ENCODE peak calls at places on chromosomes 1 and 21, in eight cellular contexts. D, A, F, Z, G, V, T and P are unnamed samples.

GRCh38 chr1:1619917-1620361 is 4.6 kb downstream of the MIB2 start:
- DNase-seq in T (no peak), F (no peak), D (no peak), V (no peak), G (peak), Z (peak), A (no peak), P (no peak)

GRCh38 chr1:19089524-19089923 is 120.5 kb downstream of the UBR4 start:
- DNase-seq in D (no peak), V (no peak), F (no peak), A (no peak), Z (no peak), T (no peak), G (no peak), P (no peak)

GRCh38 chr1:157442065-157442464 is 110.2 kb downstream of the FCRL5 start:
- DNase-seq in F (no peak), D (no peak), T (no peak), A (no peak), G (no peak), Z (no peak), V (no peak), P (no peak)

GRCh38 chr1:6423321-6423999 is 1.1 kb upstream of the ESPN start:
- DNase-seq in A (peak), F (peak), T (peak), Z (no peak), G (no peak), V (no peak), D (peak), P (peak)

GRCh38 chr21:42846221-42846620 is 33.1 kb downstream of the WDR4 start:
- DNase-seq in V (no peak), Z (peak), F (no peak), T (no peak), A (no peak), D (no peak), G (no peak), P (no peak)

GRCh38 chr1:14362331-14362730 is 236.2 kb upstream of the KAZN start:
- DNase-seq in D (no peak), Z (no peak), A (no peak), F (no peak), T (no peak), G (no peak), V (no peak), P (no peak)

GRCh38 chr21:14991957-14992356 is 72.8 kb downstream of the NRIP1 start:
- DNase-seq in A (no peak), Z (no peak), F (no peak), G (no peak), V (no peak), D (no peak), T (no peak), P (no peak)

GRCh38 chr1:211637066-211637465 is 38.4 kb downstream of the NEK2 start:
- DNase-seq in D (no peak), Z (no peak), G (no peak), V (no peak), A (no peak), F (no peak), T (no peak), P (no peak)

GRCh38 chr1:59512702-59513101 is 215.8 kb downstream of the FGGY start:
- DNase-seq in G (no peak), T (no peak), D (no peak), Z (no peak), F (no peak), V (no peak), A (no peak), P (no peak)

GRCh38 chr1:89532866-89533265 is 8.2 kb downstream of the LRRC8B start:
- DNase-seq in T (no peak), D (no peak), F (no peak), V (no peak), Z (no peak), A (no peak), G (no peak), P (no peak)

GRCh38 chr1:178241057-178241456 is 147.2 kb downstream of the RASAL2 start:
- DNase-seq in T (no peak), F (peak), G (no peak), A (peak), D (no peak), Z (no peak), V (no peak), P (no peak)

GRCh38 chr1:178243119-178243518 is 149.2 kb downstream of the RASAL2 start:
- DNase-seq in D (no peak), T (no peak), F (no peak), Z (no peak), G (no peak), A (no peak), V (no peak), P (no peak)

GRCh38 chr1:178243890-178244289 is 150.0 kb downstream of the RASAL2 start:
- DNase-seq in F (no peak), G (no peak), A (no peak), D (no peak), Z (no peak), V (no peak), T (no peak), P (no peak)

GRCh38 chr1:178238722-178239510 is 145.0 kb downstream of the RASAL2 start:
- DNase-seq in G (no peak), V (no peak), Z (no peak), F (peak), T (no peak), D (no peak), A (peak), P (no peak)

DNA sequence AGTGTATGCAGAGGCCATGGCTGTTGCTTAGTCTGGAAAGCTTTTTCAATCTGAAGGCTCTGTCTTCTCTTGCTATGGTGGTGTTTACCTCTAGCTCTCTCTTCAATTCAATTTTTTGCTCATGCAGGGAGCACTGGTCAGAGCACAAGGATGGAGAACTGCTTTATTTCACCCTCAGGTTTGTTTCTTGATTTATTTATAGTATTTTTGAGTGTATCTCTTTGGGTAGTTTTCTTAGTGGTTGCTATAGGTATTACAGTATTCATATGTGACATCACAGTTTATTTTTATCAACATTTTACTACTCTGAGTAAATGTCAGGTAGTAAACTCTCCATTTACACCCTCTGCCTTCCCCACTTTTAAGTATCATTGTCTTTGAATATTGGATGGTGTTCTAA is 147.9 kb downstream of the RASAL2 start:
- DNase-seq in A (no peak), Z (no peak), F (no peak), T (no peak), V (no peak), G (no peak), D (no peak), P (no peak)
- TF ChIP-seq CTCF in A (no peak), Z (no peak), F (peak), T (no peak), V (peak), G (peak), D (no peak), P (no peak)

GRCh38 chr1:38031513-38031866 is 15.1 kb downstream of the POU3F1 start:
- DNase-seq in D (no peak), Z (no peak), F (no peak), G (no peak), T (no peak), V (no peak), A (no peak), P (no peak)
- TF ChIP-seq CTCF in D (no peak), Z (no peak), F (no peak), G (no peak), T (no peak), V (no peak), A (no peak), P (no peak)

GRCh38 chr1:8831329-8831728 is 13.9 kb upstream of the RERE start:
- DNase-seq in D (no peak), V (no peak), Z (no peak), A (no peak), F (no peak), G (no peak), T (no peak), P (no peak)
- TF ChIP-seq CTCF in D (no peak), V (peak), Z (peak), A (peak), F (peak), G (no peak), T (no peak), P (peak)

DNA sequence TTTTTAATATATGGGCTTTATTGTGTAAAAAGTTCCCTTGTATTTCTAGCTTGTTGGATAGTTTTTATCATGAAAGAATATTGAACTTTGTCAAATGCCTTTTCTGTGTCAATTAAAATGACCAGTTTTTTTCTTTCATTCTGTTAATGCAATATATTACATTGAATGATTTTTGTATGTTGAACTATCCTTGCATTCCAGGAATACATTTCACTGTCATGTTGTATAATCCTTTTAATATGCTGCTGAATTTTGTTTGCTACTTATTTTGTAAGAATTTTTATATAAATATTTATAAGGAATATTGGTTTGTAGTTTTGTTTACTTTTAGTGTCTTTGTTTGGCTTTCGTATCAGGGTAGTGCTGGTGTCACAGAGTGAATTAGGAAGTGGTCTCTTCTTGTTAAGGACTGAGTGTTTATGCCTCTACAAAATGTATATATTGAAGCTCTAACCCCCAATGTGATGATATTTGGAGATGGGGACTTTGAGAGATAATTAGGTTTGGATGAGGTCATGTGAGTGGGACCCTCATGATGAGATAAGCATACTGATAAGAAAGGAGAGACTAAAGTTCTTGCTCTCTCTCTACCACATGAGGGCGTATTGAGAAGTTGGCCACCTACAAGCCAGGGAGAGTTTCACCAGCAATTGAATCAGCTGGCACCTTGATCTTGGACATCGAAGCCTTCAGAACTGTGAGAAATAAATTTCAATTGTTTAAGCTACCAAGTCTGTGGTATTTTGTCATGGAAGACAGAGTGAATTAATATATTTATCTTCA is 12.0 kb upstream of the SLAMF6 start:
- DNase-seq in T (no peak), Z (no peak), V (no peak), G (no peak), A (no peak), F (no peak), D (no peak), P (no peak)
- TF ChIP-seq CTCF in T (no peak), Z (no peak), V (no peak), G (no peak), A (no peak), F (no peak), D (peak), P (no peak)

GRCh38 chr1:10106241-10106640 is 73.5 kb downstream of the UBE4B start:
- DNase-seq in G (no peak), F (no peak), V (no peak), A (no peak), T (no peak), D (no peak), Z (no peak), P (no peak)

GRCh38 chr1:10103193-10103592 is 70.4 kb downstream of the UBE4B start:
- DNase-seq in T (no peak), G (no peak), V (no peak), F (no peak), D (no peak), A (no peak), Z (no peak), P (no peak)

GRCh38 chr1:10106756-10107479 is 74.2 kb downstream of the UBE4B start:
- DNase-seq in D (no peak), T (no peak), V (no peak), A (no peak), G (no peak), Z (no peak), F (no peak), P (no peak)

GRCh38 chr1:10105484-10105883 is 72.7 kb downstream of the UBE4B start:
- DNase-seq in D (no peak), F (no peak), V (no peak), T (no peak), A (no peak), G (no peak), Z (peak), P (no peak)

DNA sequence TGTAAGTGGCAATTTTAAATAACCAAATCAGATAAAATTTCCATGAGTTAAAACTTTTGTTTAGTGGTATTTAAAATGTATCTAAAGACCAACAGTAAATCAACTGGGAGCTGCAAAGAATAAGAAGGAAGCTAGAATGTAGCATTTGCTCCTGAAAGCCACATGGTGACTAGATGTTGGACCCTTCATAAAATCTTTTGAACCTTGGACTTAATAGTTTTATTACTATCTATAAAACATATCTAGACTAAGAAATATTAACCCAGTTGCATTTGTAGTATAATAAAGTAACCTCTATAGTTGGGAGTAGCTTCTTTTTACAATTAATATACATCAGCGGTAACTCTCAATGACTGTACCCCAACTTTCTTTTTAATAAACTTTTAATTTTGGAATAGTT is 72.1 kb downstream of the UBE4B start:
- DNase-seq in T (no peak), D (no peak), G (no peak), A (no peak), F (no peak), V (no peak), Z (no peak), P (no peak)
- TF ChIP-seq CTCF in T (no peak), D (no peak), G (no peak), A (no peak), F (no peak), V (no peak), Z (no peak), P (no peak)

GRCh38 chr1:160901768-160902167 is 16.8 kb upstream of the ITLN1 start:
- DNase-seq in Z (no peak), T (no peak), V (no peak), D (no peak), G (no peak), A (no peak), F (no peak), P (no peak)
- TF ChIP-seq CTCF in Z (no peak), T (peak), V (no peak), D (no peak), G (no peak), A (no peak), F (no peak), P (no peak)

DNA sequence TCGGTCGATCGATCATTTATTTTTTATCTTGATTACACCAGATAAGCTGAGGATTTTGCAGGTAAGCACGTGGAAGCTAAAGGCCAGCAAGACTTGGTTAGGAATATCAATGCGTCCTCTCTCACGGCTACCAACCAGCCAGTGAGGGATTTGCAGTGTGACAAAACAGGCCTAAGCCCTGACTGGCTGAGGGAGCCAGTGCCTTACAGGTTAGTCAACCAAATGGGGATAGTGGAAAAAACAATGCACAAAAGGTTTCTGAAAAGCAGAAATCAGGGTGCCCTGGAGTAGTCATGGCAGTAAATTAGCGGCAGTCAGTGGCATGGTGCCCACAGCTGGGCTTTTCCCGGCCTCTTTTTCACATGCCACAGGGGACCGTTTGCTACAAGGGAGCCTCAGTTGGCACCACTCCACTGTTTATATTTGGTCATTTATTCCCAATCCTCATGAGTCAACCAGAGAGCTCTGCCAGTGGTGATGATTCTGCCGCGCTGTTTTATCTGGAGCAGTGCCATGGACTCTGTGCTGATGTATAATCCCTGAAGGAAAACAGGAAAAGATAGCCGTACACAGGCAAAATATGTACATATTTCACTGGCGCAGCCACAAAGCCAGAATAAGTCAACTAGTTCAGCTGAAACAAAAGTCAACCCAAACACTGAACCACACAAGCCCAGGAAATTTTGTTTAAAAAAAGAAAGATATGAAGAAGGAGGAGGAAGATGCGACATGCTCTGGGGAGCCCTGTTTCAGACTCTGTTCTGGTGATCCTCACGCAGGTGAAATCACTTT is 167.7 kb downstream of the RHOU start:
- DNase-seq in D (no peak), G (peak), A (peak), Z (peak), T (no peak), V (no peak), F (peak), P (no peak)
- TF ChIP-seq CTCF in D (no peak), G (no peak), A (no peak), Z (no peak), T (no peak), V (no peak), F (no peak), P (no peak)

GRCh38 chr1:82065917-82066316 is 265.2 kb downstream of the ADGRL2 start:
- DNase-seq in G (peak), A (no peak), V (no peak), F (no peak), T (no peak), Z (peak), D (no peak), P (no peak)

GRCh38 chr1:82062206-82062605 is 261.5 kb downstream of the ADGRL2 start:
- DNase-seq in V (no peak), F (no peak), A (no peak), Z (no peak), T (no peak), G (no peak), D (no peak), P (no peak)

GRCh38 chr1:82064701-82065100 is 264.0 kb downstream of the ADGRL2 start:
- DNase-seq in Z (no peak), F (peak), A (no peak), T (no peak), V (no peak), G (no peak), D (no peak), P (no peak)

GRCh38 chr1:82059931-82060330 is 259.2 kb downstream of the ADGRL2 start:
- DNase-seq in Z (no peak), A (no peak), G (no peak), V (no peak), F (peak), D (no peak), T (no peak), P (no peak)
- TF ChIP-seq CTCF in Z (no peak), A (no peak), G (no peak), V (no peak), F (no peak), D (no peak), T (no peak), P (no peak)